ENCODE peak calls at places on chromosomes 1 and 21, in six cellular contexts. H is IMR-90, V is body of pancreas, Z is ovary, I is esophagus squamous epithelium, U is uterus. D is an unnamed sample. For H3K27me3 and H3K4me1, the result is how much of the 10 kb centered on the place peaks cover.

GRCh38 chr1:223123238-223123976 is 19.6 kb downstream of the TLR5 start:
- DNase-seq in H (peak), V (peak), Z (peak), I (no peak), U (peak), D (peak)

GRCh38 chr1:93763981-93764750 is 82.5 kb upstream of the BCAR3 start:
- DNase-seq in H (no peak), V (no peak), Z (no peak), I (no peak), U (no peak), D (no peak)

GRCh38 chr1:55877440-55878232 is 662.5 kb upstream of the USP24 start:
- DNase-seq in H (peak), V (no peak), Z (no peak), I (no peak), U (no peak), D (no peak)

GRCh38 chr1:53702287-53702805 is 36.6 kb downstream of the GLIS1 start:
- DNase-seq in H (no peak), V (no peak), Z (no peak), I (no peak), U (no peak), D (no peak)

GRCh38 chr1:174222166-174222949 is 63.0 kb downstream of the RABGAP1L start:
- DNase-seq in H (peak), V (no peak), Z (no peak), I (no peak), U (no peak), D (no peak)

GRCh38 chr1:229141701-229142377 is 129.1 kb upstream of the RAB4A start:
- DNase-seq in H (no peak), V (no peak), Z (no peak), I (no peak), U (no peak), D (no peak)

GRCh38 chr1:179978199-179979079 is 23.8 kb downstream of the CEP350 start:
- DNase-seq in H (no peak), V (no peak), Z (no peak), I (no peak), U (no peak), D (no peak)

GRCh38 chr1:230031131-230031530 is 35.9 kb upstream of the GALNT2 start:
- DNase-seq in H (no peak), V (no peak), Z (no peak), I (no peak), U (no peak), D (no peak)

GRCh38 chr1:147169171-147169570 is 3.1 kb downstream of the PRKAB2 start:
- DNase-seq in H (no peak), V (no peak), Z (no peak), I (no peak), U (no peak), D (no peak)

GRCh38 chr1:151574575-151575529 is 34.7 kb downstream of the TUFT1 start:
- DNase-seq in H (peak), V (no peak), Z (no peak), I (no peak), U (no peak), D (no peak)

GRCh38 chr1:15618685-15619525 is 1.6 kb downstream of the DDI2 start:
- DNase-seq in H (peak), V (peak), Z (no peak), I (no peak), U (no peak), D (no peak)

GRCh38 chr1:15803380-15803779 is 4.1 kb downstream of the UQCRHL start:
- DNase-seq in H (peak), V (no peak), Z (peak), I (no peak), U (no peak), D (no peak)

GRCh38 chr1:101284622-101285218 is 47.9 kb downstream of the S1PR1 start:
- DNase-seq in H (no peak), V (no peak), Z (no peak), I (no peak), U (no peak), D (no peak)

GRCh38 chr1:17010601-17011438 is 908 bp downstream of the ATP13A2 start:
- DNase-seq in H (peak), V (peak), Z (peak), I (no peak), U (peak), D (no peak)

GRCh38 chr1:97365026-97365425 is 555.8 kb downstream of the DPYD start:
- DNase-seq in H (peak), V (no peak), Z (no peak), I (no peak), U (no peak), D (no peak)

GRCh38 chr1:214934035-214934434 is 148.5 kb upstream of the KCNK2 start:
- DNase-seq in H (no peak), V (no peak), Z (no peak), I (no peak), U (no peak), D (no peak)

GRCh38 chr1:205567716-205568115 is 63.2 kb downstream of the CDK18 start:
- DNase-seq in H (no peak), V (no peak), Z (no peak), I (no peak), U (no peak), D (peak)

GRCh38 chr1:48103495-48103894 is 106.3 kb upstream of the TRABD2B start:
- DNase-seq in H (no peak), V (no peak), Z (no peak), I (no peak), U (no peak), D (no peak)

GRCh38 chr21:16407403-16408279 is 677.9 kb downstream of the USP25 start:
- DNase-seq in H (no peak), V (no peak), Z (no peak), I (no peak), U (no peak), D (no peak)

GRCh38 chr1:3520419-3521378 is 66.2 kb downstream of the ARHGEF16 start:
- DNase-seq in H (no peak), V (no peak), Z (no peak), I (no peak), U (no peak), D (no peak)

GRCh38 chr1:3521426-3521825 is 67.0 kb downstream of the ARHGEF16 start:
- DNase-seq in H (no peak), V (no peak), Z (no peak), I (no peak), U (no peak), D (no peak)

GRCh38 chr1:3523980-3524379 is 69.5 kb downstream of the ARHGEF16 start:
- DNase-seq in H (no peak), V (no peak), Z (no peak), I (no peak), U (no peak), D (no peak)

GRCh38 chr1:3522564-3523270 is 68.3 kb downstream of the ARHGEF16 start:
- DNase-seq in H (no peak), V (no peak), Z (no peak), I (no peak), U (no peak), D (no peak)

DNA sequence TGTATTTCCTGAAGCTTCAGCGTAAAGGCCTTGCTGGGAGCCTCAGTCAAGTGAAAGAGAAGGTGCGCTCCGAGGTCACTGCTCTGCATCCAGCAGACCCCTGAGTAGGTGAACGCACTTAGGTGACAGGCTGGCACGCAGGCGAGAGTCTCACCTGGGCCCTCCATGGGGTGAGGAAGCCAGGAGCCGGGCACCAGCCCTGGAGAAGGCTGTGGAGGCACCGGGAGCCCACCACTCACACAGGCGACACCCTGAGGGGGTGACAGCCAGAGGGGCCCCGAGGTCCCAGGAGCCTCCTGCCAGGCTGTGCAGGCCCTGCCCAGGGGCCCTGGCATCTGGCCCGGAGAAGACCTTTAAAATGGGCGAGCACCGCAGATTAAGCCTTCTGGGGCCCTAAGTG is 67.6 kb downstream of the ARHGEF16 start:
- DNase-seq in H (no peak), V (no peak), Z (no peak), I (no peak), U (no peak), D (no peak)
- H3K27me3 ChIP-seq in H (under half), V (under half), Z (under half), I (under half), U (under half), D (under half)

DNA sequence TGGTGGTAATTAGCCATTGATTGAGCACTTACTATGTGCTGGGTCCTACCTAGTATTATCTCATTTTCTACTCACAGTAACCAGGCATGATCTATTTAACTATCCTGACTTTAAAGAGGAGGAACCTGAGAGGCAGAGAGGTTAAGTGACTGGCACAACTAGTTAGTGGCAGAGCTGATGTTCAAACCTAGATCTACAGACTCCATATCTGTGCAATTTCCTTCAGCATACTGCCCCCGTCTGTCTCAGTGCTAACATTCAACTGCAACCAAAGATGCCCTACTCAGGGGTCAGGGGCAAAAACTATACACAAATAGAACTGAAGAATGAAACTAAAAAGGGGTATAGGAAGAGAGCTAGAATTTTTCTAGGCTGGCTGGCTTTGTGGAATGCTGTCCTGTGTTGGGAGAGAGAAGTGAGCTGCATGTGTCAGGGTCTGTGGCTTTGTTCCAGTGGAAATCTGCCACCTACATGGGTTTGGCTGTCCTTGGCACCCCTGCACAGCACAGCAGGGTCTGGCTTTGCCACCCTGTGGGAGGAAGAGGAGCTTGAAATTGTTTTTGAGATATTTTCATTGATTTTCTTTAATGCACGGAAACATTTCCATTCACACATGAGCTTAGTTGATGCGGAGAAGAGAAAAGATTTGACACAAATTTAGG is 368.5 kb downstream of the RPS6KC1 start:
- DNase-seq in H (no peak), V (no peak), Z (no peak), I (no peak), U (no peak), D (no peak)
- H3K4me1 ChIP-seq in H (under half), V (under half), Z (under half), I (under half), U (under half), D (under half)

DNA sequence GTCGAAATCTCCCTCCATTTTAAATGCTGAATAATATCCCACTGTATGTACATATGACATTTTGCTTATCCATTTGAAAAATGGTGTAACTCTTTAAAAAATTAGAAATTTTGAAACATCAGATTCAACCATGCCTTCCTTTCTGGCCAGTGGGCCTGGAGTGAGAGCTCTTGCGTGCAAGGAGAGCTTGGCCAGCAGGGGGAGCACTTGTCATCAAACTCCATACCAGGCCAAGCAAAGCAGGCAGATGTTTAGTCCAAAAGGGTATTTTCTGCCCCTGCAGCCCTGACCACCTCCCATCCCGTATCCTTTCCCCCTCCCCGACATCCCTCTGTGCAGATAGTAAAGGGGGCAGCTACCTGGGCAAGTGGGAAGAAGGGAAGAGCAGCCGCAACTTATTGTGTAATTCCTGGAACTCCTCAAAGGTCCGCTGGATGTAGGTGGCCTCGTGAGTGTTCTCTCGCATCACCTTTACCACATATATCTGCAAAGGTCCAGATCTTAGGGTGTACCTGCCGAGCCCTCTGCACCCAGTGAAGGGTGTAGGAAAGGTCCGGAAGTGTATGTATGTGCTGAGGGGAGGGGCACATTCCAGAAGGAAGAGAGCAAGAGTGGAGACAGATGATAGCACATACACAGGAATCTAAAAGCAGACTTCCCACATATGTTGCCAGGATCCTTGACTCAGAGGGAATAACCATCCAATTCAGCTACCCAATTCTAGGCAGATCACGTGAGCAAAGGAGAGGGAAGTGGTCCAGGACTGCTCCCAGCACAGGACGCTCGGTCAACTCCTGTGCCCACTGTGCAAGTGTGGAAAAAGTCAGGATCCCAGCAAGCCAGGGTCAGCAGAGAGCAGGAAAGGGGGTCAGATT is 19.9 kb upstream of the PPP1R15B start:
- DNase-seq in H (peak), V (peak), Z (peak), I (peak), U (peak), D (peak)
- TF ChIP-seq POLR2A in H (no peak), V (no peak), Z (no peak), I (no peak), U (no peak), D (no peak)

GRCh38 chr21:35208117-35208516 is 159.0 kb upstream of the RUNX1 start:
- DNase-seq in H (no peak), V (no peak), Z (no peak), I (no peak), U (no peak), D (no peak)

GRCh38 chr21:35206141-35207125 is 157.3 kb upstream of the RUNX1 start:
- DNase-seq in H (peak), V (no peak), Z (peak), I (no peak), U (no peak), D (no peak)

GRCh38 chr21:35210093-35210492 is 161.0 kb upstream of the RUNX1 start:
- DNase-seq in H (no peak), V (no peak), Z (no peak), I (no peak), U (no peak), D (no peak)

GRCh38 chr21:35207322-35207721 is 158.2 kb upstream of the RUNX1 start:
- DNase-seq in H (no peak), V (no peak), Z (no peak), I (no peak), U (no peak), D (no peak)

DNA sequence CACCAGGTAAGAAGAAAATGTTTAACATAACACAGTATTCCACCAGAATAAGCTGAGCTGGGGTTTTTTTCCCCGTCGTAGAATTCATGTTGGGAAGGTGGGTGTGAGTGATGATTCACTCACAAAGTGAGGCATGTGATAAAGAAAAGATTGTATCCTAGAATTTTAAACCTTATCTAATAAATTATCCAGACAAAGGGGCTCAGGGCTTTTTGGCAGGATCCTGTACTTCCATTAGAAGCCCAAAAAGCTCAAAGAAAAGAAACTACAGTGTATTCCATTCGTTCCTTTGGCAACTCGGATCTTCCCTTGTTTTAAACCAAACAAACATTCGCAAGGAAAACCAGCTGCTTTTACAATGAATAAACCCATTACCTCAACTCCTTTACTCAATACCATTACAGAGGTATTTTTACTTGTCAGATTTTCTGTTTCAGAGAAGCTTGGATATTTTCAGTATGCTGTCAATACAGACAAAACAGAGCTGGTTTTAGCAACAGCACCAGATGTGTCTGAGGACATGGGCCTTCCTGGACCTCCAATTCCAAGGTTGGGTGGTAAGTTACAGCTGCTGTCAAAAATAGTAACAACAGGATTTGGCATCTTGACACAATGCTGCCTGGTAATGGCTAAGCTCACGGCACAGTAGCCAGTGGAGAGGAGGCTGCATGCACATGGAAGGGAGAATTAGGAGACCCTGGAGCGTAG is 159.9 kb upstream of the RUNX1 start:
- DNase-seq in H (peak), V (no peak), Z (no peak), I (no peak), U (no peak), D (no peak)
- H3K27me3 ChIP-seq in H (under half), V (under half), Z (under half), I (under half), U (under half), D (under half)

GRCh38 chr1:41362749-41363631 is 1.8 kb downstream of the FOXO6 start:
- DNase-seq in H (no peak), V (no peak), Z (no peak), I (no peak), U (no peak), D (peak)
- H3K4me1 ChIP-seq in H (under half), V (under half), Z (under half), I (under half), U (under half), D (half or more)